ENCODE peak calls at places on chromosomes 7 and 10, in seven cellular contexts. I is activated CD4-positive, CD25-positive, alpha-beta regulatory T cell; H is H9; Q is heart right ventricle; V is GM04503; W is posterior cingulate gyrus; E is hypothalamus. C is an unnamed sample.

GRCh38 chr10:26488344-26488743 is 50.2 kb downstream of the APBB1IP start:
- DNase-seq in I (no peak), H (no peak), Q (no peak), V (no peak), W (no peak), E (no peak), C (peak)

GRCh38 chr7:50068026-50068425 is 25.0 kb downstream of the ZPBP start:
- DNase-seq in I (no peak), H (no peak), Q (no peak), V (no peak), W (no peak), E (no peak), C (no peak)

GRCh38 chr7:14233026-14233897 is 243.8 kb upstream of the ETV1 start:
- DNase-seq in I (no peak), H (no peak), Q (no peak), V (no peak), W (no peak), E (no peak), C (peak)

GRCh38 chr7:43105521-43106120 is 6.8 kb upstream of the HECW1 start:
- DNase-seq in I (no peak), H (no peak), Q (no peak), V (no peak), W (no peak), E (no peak), C (no peak)

GRCh38 chr7:42244828-42245227 is 7.8 kb upstream of the GLI3 start:
- DNase-seq in I (no peak), H (no peak), Q (no peak), V (no peak), W (no peak), E (no peak), C (no peak)

GRCh38 chr7:35333265-35333664 is 79.4 kb upstream of the TBX20 start:
- DNase-seq in I (no peak), H (no peak), Q (no peak), V (no peak), W (no peak), E (no peak), C (no peak)

GRCh38 chr10:35167342-35167741 is 40.7 kb downstream of the CREM start:
- DNase-seq in I (no peak), H (no peak), Q (no peak), V (no peak), W (no peak), E (no peak), C (no peak)

GRCh38 chr7:139118803-139119485 is 9.4 kb upstream of the ZC3HAV1 start:
- DNase-seq in I (no peak), H (no peak), Q (no peak), V (no peak), W (no peak), E (no peak), C (no peak)

GRCh38 chr10:20596065-20596760 is 300.9 kb downstream of the NEBL start:
- DNase-seq in I (no peak), H (no peak), Q (no peak), V (no peak), W (no peak), E (no peak), C (no peak)

GRCh38 chr7:35255909-35256876 is 2.3 kb upstream of the TBX20 start:
- DNase-seq in I (no peak), H (peak), Q (no peak), V (no peak), W (no peak), E (no peak), C (no peak)

GRCh38 chr10:79287973-79288715 is 59.1 kb upstream of the PPIF start:
- DNase-seq in I (no peak), H (no peak), Q (no peak), V (no peak), W (no peak), E (no peak), C (no peak)

GRCh38 chr10:120415709-120416330 is 41.2 kb upstream of the PLPP4 start:
- DNase-seq in I (no peak), H (no peak), Q (no peak), V (peak), W (no peak), E (no peak), C (peak)

GRCh38 chr10:118751272-118751671 is 3.5 kb downstream of the CACUL1 start:
- DNase-seq in I (no peak), H (no peak), Q (no peak), V (no peak), W (no peak), E (no peak), C (no peak)

GRCh38 chr7:102872460-102872859 is 40.3 kb upstream of the LRRC17 start:
- DNase-seq in I (no peak), H (no peak), Q (no peak), V (peak), W (no peak), E (no peak), C (peak)

GRCh38 chr10:71982269-71983178 is 18.3 kb downstream of the CHST3 start:
- DNase-seq in I (no peak), H (no peak), Q (no peak), V (no peak), W (no peak), E (no peak), C (no peak)

GRCh38 chr7:29987821-29988317 is 1.7 kb downstream of the SCRN1 start:
- DNase-seq in I (no peak), H (no peak), Q (no peak), V (peak), W (no peak), E (no peak), C (peak)

GRCh38 chr7:15433154-15433553 is 128.7 kb downstream of the AGMO start:
- DNase-seq in I (no peak), H (no peak), Q (no peak), V (no peak), W (no peak), E (no peak), C (no peak)

GRCh38 chr10:71927669-71928592 is 36.3 kb upstream of the CHST3 start:
- DNase-seq in I (no peak), H (no peak), Q (no peak), V (peak), W (no peak), E (no peak), C (peak)

GRCh38 chr10:24843256-24843655 is 109.2 kb downstream of the PRTFDC1 start:
- DNase-seq in I (no peak), H (no peak), Q (no peak), V (no peak), W (no peak), E (no peak), C (no peak)

GRCh38 chr10:75772153-75772887 is 340.9 kb downstream of the LRMDA start:
- DNase-seq in I (no peak), H (no peak), Q (no peak), V (peak), W (no peak), E (no peak), C (no peak)

GRCh38 chr10:8502611-8503010 is 448.1 kb downstream of the GATA3 start:
- DNase-seq in I (no peak), H (no peak), Q (no peak), V (no peak), W (no peak), E (no peak), C (no peak)

GRCh38 chr7:45159296-45159695 is 1.7 kb downstream of the RAMP3 start:
- DNase-seq in I (no peak), H (no peak), Q (no peak), V (no peak), W (no peak), E (no peak), C (no peak)

GRCh38 chr10:53754851-53755250 is 982.3 kb upstream of the MBL2 start:
- DNase-seq in I (no peak), H (no peak), Q (no peak), V (no peak), W (no peak), E (no peak), C (peak)

GRCh38 chr10:112898540-112899395 is 51.3 kb upstream of the TCF7L2 start:
- DNase-seq in I (no peak), H (peak), Q (peak), V (no peak), W (no peak), E (no peak), C (no peak)

GRCh38 chr10:98624963-98625362 is 178.2 kb upstream of the HPS1 start:
- DNase-seq in I (no peak), H (no peak), Q (no peak), V (no peak), W (no peak), E (no peak), C (no peak)

GRCh38 chr10:59585046-59585700 is 124.5 kb downstream of the SLC16A9 start:
- DNase-seq in I (no peak), H (no peak), Q (no peak), V (no peak), W (no peak), E (peak), C (no peak)